ENCODE peak calls at places on chromosomes 11 and 22, in six cellular contexts. W, B, X, P, Q and G are unnamed samples.

GRCh38 chr22:37747090-37747714 is 50.4 kb downstream of the TRIOBP start:
- DNase-seq in W (peak), B (no peak), X (no peak), P (no peak), Q (no peak), G (peak)

GRCh38 chr11:117827521-117828511 is 3.3 kb upstream of the FXYD2 start:
- DNase-seq in W (no peak), B (no peak), X (peak), P (no peak), Q (peak), G (peak)

GRCh38 chr11:72015511-72016061 is 16.9 kb downstream of the IL18BP start:
- DNase-seq in W (no peak), B (no peak), X (no peak), P (peak), Q (no peak), G (no peak)

GRCh38 chr11:67099841-67100324 is 19.2 kb upstream of the KDM2A start:
- DNase-seq in W (no peak), B (no peak), X (no peak), P (peak), Q (no peak), G (no peak)

GRCh38 chr11:57491371-57492061 is 24.0 kb downstream of the SLC43A1 start:
- DNase-seq in W (peak), B (no peak), X (no peak), P (peak), Q (peak), G (no peak)

GRCh38 chr11:69891421-69892236 is 72.4 kb upstream of the FGF3 start:
- DNase-seq in W (peak), B (no peak), X (no peak), P (no peak), Q (no peak), G (no peak)

GRCh38 chr11:48081151-48082010 is 101.0 kb downstream of the PTPRJ start:
- DNase-seq in W (peak), B (no peak), X (no peak), P (peak), Q (peak), G (peak)

GRCh38 chr11:119107538-119108150 is 500 bp downstream of the C2CD2L start:
- DNase-seq in W (no peak), B (no peak), X (no peak), P (no peak), Q (no peak), G (no peak)

GRCh38 chr11:57641426-57641825 is 8.3 kb downstream of the YPEL4 start:
- DNase-seq in W (no peak), B (peak), X (no peak), P (peak), Q (no peak), G (no peak)

GRCh38 chr11:26522912-26523610 is 49.0 kb downstream of the MUC15 start:
- DNase-seq in W (no peak), B (no peak), X (no peak), P (peak), Q (no peak), G (no peak)

GRCh38 chr22:31586137-31586920 is 75.7 kb downstream of the PISD start:
- DNase-seq in W (no peak), B (no peak), X (no peak), P (no peak), Q (no peak), G (no peak)

GRCh38 chr11:12868315-12869073 is 140.6 kb upstream of the RASSF10 start:
- DNase-seq in W (no peak), B (no peak), X (no peak), P (no peak), Q (no peak), G (no peak)

GRCh38 chr11:32259641-32260081 is 168.8 kb downstream of the RCN1 start:
- DNase-seq in W (no peak), B (no peak), X (no peak), P (peak), Q (peak), G (no peak)

GRCh38 chr11:45233121-45233803 is 52.9 kb downstream of the SYT13 start:
- DNase-seq in W (peak), B (peak), X (peak), P (peak), Q (peak), G (peak)

GRCh38 chr11:77636738-77637344 is 753 bp downstream of the CLNS1A start:
- DNase-seq in W (no peak), B (no peak), X (no peak), P (peak), Q (no peak), G (no peak)

GRCh38 chr11:36060926-36061325 is 117.1 kb downstream of the LDLRAD3 start:
- DNase-seq in W (no peak), B (no peak), X (no peak), P (no peak), Q (no peak), G (no peak)

GRCh38 chr11:27248430-27249207 is 114.4 kb downstream of the CCDC34 start:
- DNase-seq in W (no peak), B (no peak), X (no peak), P (no peak), Q (no peak), G (no peak)

GRCh38 chr11:19393941-19394340 is 153.2 kb upstream of the E2F8 start:
- DNase-seq in W (no peak), B (no peak), X (no peak), P (no peak), Q (no peak), G (no peak)

GRCh38 chr11:132623496-132623895 is 908.8 kb downstream of the OPCML start:
- DNase-seq in W (no peak), B (no peak), X (no peak), P (no peak), Q (no peak), G (no peak)

GRCh38 chr11:107293677-107294344 is 163.8 kb downstream of the CWF19L2 start:
- DNase-seq in W (no peak), B (no peak), X (no peak), P (no peak), Q (no peak), G (no peak)

GRCh38 chr11:798093-798713 is at the start of gene SLC25A22:
- DNase-seq in W (peak), B (no peak), X (peak), P (peak), Q (peak), G (peak)

GRCh38 chr11:117380676-117381075 is 53.0 kb downstream of the CEP164 start:
- DNase-seq in W (no peak), B (no peak), X (no peak), P (no peak), Q (no peak), G (no peak)

GRCh38 chr11:19951558-19952083 is 208.7 kb downstream of the DBX1 start:
- DNase-seq in W (no peak), B (no peak), X (no peak), P (peak), Q (no peak), G (no peak)

GRCh38 chr11:28690746-28691145 is 582.6 kb downstream of the METTL15 start:
- DNase-seq in W (no peak), B (no peak), X (no peak), P (no peak), Q (no peak), G (no peak)

GRCh38 chr22:39375646-39376045 is 23.9 kb upstream of the TAB1 start:
- DNase-seq in W (no peak), B (no peak), X (no peak), P (no peak), Q (no peak), G (no peak)

GRCh38 chr11:76918941-76919386 is 58.2 kb downstream of the ACER3 start:
- DNase-seq in W (no peak), B (peak), X (no peak), P (peak), Q (no peak), G (no peak)

GRCh38 chr11:68659158-68659921 is 25.0 kb upstream of the GAL start:
- DNase-seq in W (peak), B (peak), X (no peak), P (peak), Q (no peak), G (peak)